ENCODE peak calls at places on chromosomes 13 and 19, in eight cellular contexts. S, Q, P, I, L, E, J and X are unnamed samples.

GRCh38 chr19:43763473-43763939 is 8.7 kb upstream of the SMG9 start:
- DNase-seq in S (no peak), Q (no peak), P (no peak), I (no peak), L (no peak), E (no peak), J (no peak), X (no peak)

GRCh38 chr13:102642475-102642874 is 45.7 kb downstream of the TPP2 start:
- DNase-seq in S (no peak), Q (peak), P (peak), I (no peak), L (peak), E (no peak), J (no peak), X (no peak)

GRCh38 chr13:31912641-31913401 is 118.8 kb upstream of the FRY start:
- DNase-seq in S (no peak), Q (no peak), P (no peak), I (no peak), L (no peak), E (no peak), J (no peak), X (no peak)

GRCh38 chr19:45424191-45425058 is 708 bp upstream of the ERCC1 start:
- DNase-seq in S (peak), Q (peak), P (peak), I (no peak), L (peak), E (peak), J (peak), X (peak)

GRCh38 chr13:85430216-85430615 is 369.0 kb downstream of the SLITRK6 start:
- DNase-seq in S (no peak), Q (no peak), P (no peak), I (no peak), L (no peak), E (no peak), J (no peak), X (no peak)

GRCh38 chr13:28179974-28180373 is 41.6 kb downstream of the PAN3 start:
- DNase-seq in S (no peak), Q (no peak), P (no peak), I (no peak), L (no peak), E (no peak), J (peak), X (no peak)

GRCh38 chr19:30669329-30670010 is 297.3 kb downstream of the ZNF536 start:
- DNase-seq in S (no peak), Q (peak), P (peak), I (peak), L (peak), E (no peak), J (peak), X (no peak)

GRCh38 chr13:42328672-42329071 is 56.7 kb downstream of the AKAP11 start:
- DNase-seq in S (no peak), Q (no peak), P (no peak), I (no peak), L (no peak), E (no peak), J (no peak), X (no peak)

GRCh38 chr19:45712699-45713067 is 18.0 kb downstream of the FBXO46 start:
- DNase-seq in S (no peak), Q (no peak), P (no peak), I (no peak), L (no peak), E (no peak), J (no peak), X (no peak)

GRCh38 chr13:34340534-34340933 is 522.6 kb downstream of the RFC3 start:
- DNase-seq in S (no peak), Q (peak), P (no peak), I (no peak), L (no peak), E (no peak), J (peak), X (peak)

GRCh38 chr19:45137179-45137761 is 23.5 kb downstream of the NKPD1 start:
- DNase-seq in S (no peak), Q (no peak), P (peak), I (no peak), L (peak), E (peak), J (no peak), X (no peak)

GRCh38 chr19:58097783-58098681 is at the start of gene ZSCAN18:
- DNase-seq in S (peak), Q (peak), P (peak), I (peak), L (peak), E (peak), J (peak), X (peak)

GRCh38 chr19:1441677-1442438 is 3.7 kb downstream of the RPS15 start:
- DNase-seq in S (no peak), Q (no peak), P (no peak), I (no peak), L (no peak), E (no peak), J (no peak), X (no peak)
- H3K27ac ChIP-seq in S (no peak), Q (no peak), P (no peak), I (no peak), L (no peak), E (no peak), J (no peak), X (no peak)

GRCh38 chr13:77000475-77000874 is 8.6 kb downstream of the CLN5 start:
- DNase-seq in S (no peak), Q (no peak), P (no peak), I (no peak), L (no peak), E (no peak), J (peak), X (no peak)

GRCh38 chr13:77001540-77001939 is 9.7 kb downstream of the CLN5 start:
- DNase-seq in S (no peak), Q (no peak), P (no peak), I (peak), L (no peak), E (no peak), J (no peak), X (no peak)

GRCh38 chr13:77002590-77003190 is 10.8 kb downstream of the CLN5 start:
- DNase-seq in S (no peak), Q (no peak), P (no peak), I (peak), L (no peak), E (no peak), J (peak), X (no peak)

DNA sequence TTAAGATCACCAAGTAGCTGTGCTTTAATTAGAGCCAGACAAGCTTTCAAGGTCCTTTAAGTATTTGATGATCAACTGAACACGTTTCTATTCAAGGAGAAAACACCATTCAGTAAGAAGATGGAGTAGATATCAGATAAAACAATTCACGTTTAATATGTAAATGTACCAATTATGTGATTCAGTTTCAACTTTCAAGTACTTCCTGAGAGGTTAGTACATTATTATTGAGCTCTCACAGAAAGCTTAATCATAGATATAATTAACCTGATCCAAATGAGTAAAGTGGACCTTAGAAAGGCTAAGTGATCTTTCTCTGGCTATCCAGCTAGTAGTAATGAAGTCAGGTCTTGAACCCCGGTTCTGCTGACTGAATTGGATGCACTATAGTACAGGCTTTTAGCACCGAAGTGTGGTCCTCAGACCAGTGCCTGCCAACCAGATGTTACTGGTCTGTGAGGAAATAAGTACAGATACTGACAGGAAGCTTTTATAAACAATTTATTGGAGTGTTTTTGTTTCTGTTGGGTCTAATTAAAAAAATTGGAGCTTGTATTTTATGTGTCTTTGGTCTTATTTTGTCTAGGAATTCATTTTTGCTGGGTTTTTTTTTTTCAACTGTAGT is 10.2 kb downstream of the CLN5 start:
- DNase-seq in S (no peak), Q (no peak), P (no peak), I (no peak), L (no peak), E (no peak), J (peak), X (no peak)
- H3K27ac ChIP-seq in S (no peak), Q (no peak), P (peak), I (peak), L (peak), E (no peak), J (no peak), X (no peak)

DNA sequence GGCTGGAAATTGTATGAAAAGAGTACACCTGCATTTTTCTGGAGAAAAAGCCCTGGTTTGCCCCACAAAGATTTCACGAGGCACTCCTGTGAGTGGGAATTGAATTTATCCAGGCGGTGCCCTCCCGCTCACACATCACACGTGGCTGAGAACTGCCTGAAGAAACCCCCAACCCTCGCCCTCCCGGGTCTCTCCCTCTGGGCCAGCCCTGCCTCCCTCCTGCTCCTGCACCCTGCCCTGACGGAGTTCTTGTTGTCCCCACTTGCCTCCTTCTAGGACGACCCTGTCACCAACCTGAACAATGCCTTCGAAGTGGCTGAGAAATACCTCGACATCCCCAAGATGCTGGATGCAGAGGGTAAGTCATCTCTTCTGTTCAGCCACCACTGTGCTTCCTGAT is 35.2 kb downstream of the CAPN12 start:
- DNase-seq in S (no peak), Q (no peak), P (no peak), I (no peak), L (no peak), E (no peak), J (no peak), X (no peak)
- H3K27ac ChIP-seq in S (no peak), Q (peak), P (peak), I (peak), L (peak), E (no peak), J (no peak), X (peak)

GRCh38 chr13:110245421-110245899 is 61.5 kb downstream of the COL4A1 start:
- DNase-seq in S (peak), Q (no peak), P (no peak), I (no peak), L (no peak), E (no peak), J (peak), X (no peak)
- H3K27ac ChIP-seq in S (no peak), Q (no peak), P (peak), I (peak), L (peak), E (no peak), J (peak), X (no peak)

DNA sequence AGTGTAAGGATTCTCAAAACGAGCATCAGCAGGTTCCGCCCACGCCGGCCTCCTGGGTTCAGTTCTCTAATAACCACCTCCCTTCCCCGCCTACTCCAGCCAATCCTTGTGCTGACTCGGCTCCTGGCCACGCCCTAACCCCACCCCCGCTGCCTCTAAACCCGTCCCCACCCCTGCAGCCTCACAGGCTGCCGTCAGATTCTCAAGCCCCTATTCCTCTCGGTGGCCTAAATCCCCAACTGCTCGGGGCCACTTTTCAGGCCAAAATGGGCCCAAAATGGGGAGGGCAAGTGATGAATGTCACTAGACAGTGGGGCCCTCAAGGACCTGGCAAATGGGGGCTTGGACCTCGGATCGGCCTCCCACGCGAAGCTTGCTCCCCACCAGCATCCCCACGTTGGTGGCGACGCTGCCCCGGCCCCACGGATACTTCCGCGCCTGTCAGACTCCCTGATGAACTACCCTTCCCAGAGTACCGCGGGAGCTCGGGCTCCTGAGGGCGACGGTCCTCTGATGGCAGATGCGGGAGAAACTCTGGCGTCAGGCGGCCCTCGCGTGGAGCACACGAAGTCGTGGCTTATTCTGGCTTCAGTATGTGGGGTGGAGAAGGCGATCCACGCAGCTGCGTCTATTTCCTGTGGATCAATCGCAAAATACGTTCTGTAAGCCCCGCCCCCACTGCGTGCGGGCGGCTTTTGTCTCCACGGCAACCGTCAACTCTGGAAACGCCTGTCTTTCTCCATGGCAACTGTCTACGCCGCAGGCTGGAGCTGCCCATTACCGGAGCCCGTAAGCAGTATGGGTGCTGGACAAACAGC is 24.8 kb downstream of the ZNF473 start:
- DNase-seq in S (peak), Q (peak), P (peak), I (peak), L (peak), E (peak), J (peak), X (no peak)
- H3K27ac ChIP-seq in S (peak), Q (no peak), P (peak), I (no peak), L (peak), E (peak), J (peak), X (peak)

GRCh38 chr13:113548778-113549621 is 35.6 kb upstream of the TFDP1 start:
- DNase-seq in S (no peak), Q (peak), P (no peak), I (no peak), L (no peak), E (no peak), J (no peak), X (no peak)
- H3K27ac ChIP-seq in S (no peak), Q (no peak), P (no peak), I (no peak), L (peak), E (no peak), J (no peak), X (no peak)